ENCODE peak calls at places on chromosomes 7 and 10, in six cellular contexts. J, H, A, Z, G and D are unnamed samples.
A peak's percentile ranks its signal among the peaks of the same experiment; 100 is the strongest.

GRCh38 chr10:77975086-77975666 is 48.6 kb upstream of the DLG5 start:
- DNase-seq in J (no peak), H (no peak), A (no peak), Z (no peak), G (no peak), D (no peak)

GRCh38 chr7:826230-826905 is 5.9 kb upstream of the SUN1 start:
- DNase-seq in J (peak; percentile 54), H (no peak), A (no peak), Z (no peak), G (no peak), D (no peak)

GRCh38 chr7:133704436-133704835 is 422.7 kb upstream of the LRGUK start:
- DNase-seq in J (no peak), H (no peak), A (no peak), Z (no peak), G (no peak), D (no peak)

GRCh38 chr10:12334186-12334530 is 15.2 kb upstream of the CAMK1D start:
- DNase-seq in J (no peak), H (no peak), A (no peak), Z (no peak), G (no peak), D (no peak)

GRCh38 chr10:98367626-98368451 is 47.1 kb downstream of the PYROXD2 start:
- DNase-seq in J (no peak), H (no peak), A (no peak), Z (no peak), G (no peak), D (no peak)

GRCh38 chr10:22002531-22003110 is 909 bp downstream of the DNAJC1 start:
- DNase-seq in J (no peak), H (no peak), A (no peak), Z (peak; percentile 45), G (peak; percentile 57), D (no peak)

GRCh38 chr7:121107923-121108498 is 119.5 kb downstream of the CPED1 start:
- DNase-seq in J (no peak), H (no peak), A (no peak), Z (no peak), G (peak; percentile 56), D (no peak)

GRCh38 chr7:80165177-80165576 is 30.5 kb downstream of the GNAI1 start:
- DNase-seq in J (no peak), H (no peak), A (no peak), Z (no peak), G (no peak), D (no peak)

GRCh38 chr10:23412223-23412622 is 26.7 kb upstream of the OTUD1 start:
- DNase-seq in J (no peak), H (no peak), A (no peak), Z (no peak), G (no peak), D (no peak)

GRCh38 chr7:136533732-136534131 is 334.7 kb upstream of the CHRM2 start:
- DNase-seq in J (peak; percentile 69), H (no peak), A (no peak), Z (no peak), G (no peak), D (no peak)

GRCh38 chr7:124029789-124030188 is 3.1 kb downstream of the TMEM229A start:
- DNase-seq in J (no peak), H (no peak), A (no peak), Z (no peak), G (no peak), D (no peak)

GRCh38 chr10:102616071-102616770 is 28.1 kb upstream of the TRIM8 start:
- DNase-seq in J (peak; percentile 54), H (no peak), A (no peak), Z (no peak), G (no peak), D (no peak)

GRCh38 chr7:135095450-135095849 is 52.4 kb upstream of the TMEM140 start:
- DNase-seq in J (no peak), H (no peak), A (no peak), Z (no peak), G (no peak), D (no peak)

GRCh38 chr10:71985542-71986250 is 21.5 kb downstream of the CHST3 start:
- DNase-seq in J (no peak), H (no peak), A (peak; percentile 85), Z (no peak), G (no peak), D (no peak)

GRCh38 chr10:104780946-104781345 is 139.9 kb downstream of the SORCS3 start:
- DNase-seq in J (no peak), H (no peak), A (no peak), Z (no peak), G (no peak), D (no peak)

GRCh38 chr10:119412831-119413737 is 129.4 kb downstream of the RGS10 start:
- DNase-seq in J (peak; percentile 75), H (no peak), A (no peak), Z (no peak), G (no peak), D (no peak)

GRCh38 chr10:11853468-11853867 is 30.3 kb downstream of the PROSER2 start:
- DNase-seq in J (peak; percentile 78), H (no peak), A (no peak), Z (no peak), G (no peak), D (no peak)

GRCh38 chr7:19928247-19928646 is 154.8 kb upstream of the TMEM196 start:
- DNase-seq in J (no peak), H (no peak), A (no peak), Z (no peak), G (no peak), D (no peak)

GRCh38 chr10:42875792-42876191 is 93.2 kb downstream of the BMS1 start:
- DNase-seq in J (peak; percentile 55), H (no peak), A (no peak), Z (no peak), G (no peak), D (no peak)

GRCh38 chr10:53786236-53786635 is 1013.7 kb upstream of the MBL2 start:
- DNase-seq in J (peak; percentile 76), H (no peak), A (no peak), Z (no peak), G (no peak), D (no peak)

GRCh38 chr7:127655720-127656119 is 3.7 kb downstream of the SND1 start:
- DNase-seq in J (no peak), H (no peak), A (no peak), Z (no peak), G (no peak), D (no peak)

GRCh38 chr10:72802291-72803118 is 91.0 kb upstream of the OIT3 start:
- DNase-seq in J (no peak), H (no peak), A (no peak), Z (no peak), G (no peak), D (no peak)

GRCh38 chr10:8543361-8544056 is 489.0 kb downstream of the GATA3 start:
- DNase-seq in J (no peak), H (no peak), A (no peak), Z (no peak), G (no peak), D (peak; percentile 56)

GRCh38 chr10:60473557-60473956 is 83.9 kb upstream of the ANK3 start:
- DNase-seq in J (no peak), H (no peak), A (no peak), Z (no peak), G (no peak), D (no peak)

GRCh38 chr10:95864906-95865813 is 42.6 kb upstream of the CC2D2B start:
- DNase-seq in J (peak; percentile 79), H (no peak), A (no peak), Z (peak; percentile 24), G (peak; percentile 41), D (peak; percentile 22)

GRCh38 chr10:42755028-42755451 is 27.6 kb upstream of the BMS1 start:
- DNase-seq in J (peak; percentile 76), H (no peak), A (no peak), Z (no peak), G (no peak), D (no peak)

GRCh38 chr10:80429521-80429966 is 21.2 kb downstream of the PRXL2A start:
- DNase-seq in J (no peak), H (no peak), A (no peak), Z (no peak), G (no peak), D (peak; percentile 88)

GRCh38 chr7:137874390-137874789 is 27.6 kb upstream of the DGKI start:
- DNase-seq in J (no peak), H (no peak), A (no peak), Z (no peak), G (no peak), D (no peak)

GRCh38 chr10:87750001-87750651 is 67.9 kb downstream of the ATAD1 start:
- DNase-seq in J (no peak), H (no peak), A (no peak), Z (no peak), G (no peak), D (no peak)

GRCh38 chr10:94092848-94093247 is 99.1 kb downstream of the PLCE1 start:
- DNase-seq in J (no peak), H (no peak), A (no peak), Z (no peak), G (no peak), D (no peak)

GRCh38 chr7:11193888-11194287 is 220.2 kb downstream of the PHF14 start:
- DNase-seq in J (no peak), H (no peak), A (no peak), Z (no peak), G (no peak), D (no peak)

GRCh38 chr7:39661960-39662359 is 38.6 kb downstream of the RALA start:
- DNase-seq in J (no peak), H (no peak), A (no peak), Z (no peak), G (no peak), D (no peak)
- H3K4me3 ChIP-seq in J (no peak overlapping the region), H (no peak overlapping the region), A (no peak overlapping the region), Z (no peak overlapping the region), G (no peak overlapping the region), D (no peak overlapping the region)

GRCh38 chr7:47576031-47576908 is 5.6 kb downstream of the TNS3 start:
- DNase-seq in J (peak; percentile 72), H (no peak), A (peak; percentile 83), Z (no peak), G (no peak), D (peak; percentile 63)
- H3K4me3 ChIP-seq in J (no peak overlapping the region), H (peak overlapping the region; percentile 21), A (peak overlapping the region; percentile 56), Z (no peak overlapping the region), G (no peak overlapping the region), D (no peak overlapping the region)

GRCh38 chr10:131068760-131069159 is 242.8 kb downstream of the TCERG1L start:
- DNase-seq in J (no peak), H (no peak), A (no peak), Z (no peak), G (no peak), D (no peak)
- H3K4me3 ChIP-seq in J (no peak overlapping the region), H (no peak overlapping the region), A (no peak overlapping the region), Z (no peak overlapping the region), G (no peak overlapping the region), D (no peak overlapping the region)

DNA sequence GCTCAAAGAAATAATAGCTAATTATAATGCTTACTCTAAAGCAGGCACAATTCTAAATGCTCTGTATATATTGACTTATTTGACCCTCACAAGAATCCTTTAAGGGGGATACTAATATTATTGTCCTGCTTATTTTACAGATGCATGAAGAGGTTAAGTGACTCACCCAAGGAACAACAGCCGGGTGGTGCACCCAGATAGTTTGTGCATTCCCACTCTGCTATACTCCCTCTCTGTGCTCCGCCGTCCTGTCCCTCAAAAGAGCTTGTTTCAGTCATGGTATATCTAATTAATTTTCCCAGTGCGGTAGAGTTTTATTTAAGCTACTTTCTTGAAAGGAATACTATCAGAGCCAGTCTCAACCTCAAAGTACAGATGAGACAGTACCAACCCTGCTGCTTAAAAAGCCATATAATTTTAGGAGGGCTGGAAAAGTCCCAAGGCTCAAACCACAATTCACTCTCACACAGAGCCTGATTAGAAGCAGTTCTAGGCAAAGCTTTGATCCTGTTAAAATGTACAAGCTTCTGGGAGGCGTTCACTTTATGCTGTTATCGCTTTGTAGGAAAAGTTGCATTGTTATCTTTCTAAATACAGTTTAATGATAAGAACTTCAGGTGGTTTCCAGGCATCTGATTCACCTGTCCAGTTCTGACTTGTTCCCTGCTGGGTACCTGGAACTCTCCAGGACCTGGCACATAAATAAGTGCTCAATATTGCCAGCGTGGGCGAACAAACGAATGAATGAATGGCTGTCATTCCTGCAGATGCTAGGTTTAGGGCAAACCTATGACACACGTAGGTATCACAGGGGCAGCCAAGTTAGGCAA is 261.5 kb upstream of the KLF14 start:
- DNase-seq in J (no peak), H (no peak), A (no peak), Z (no peak), G (no peak), D (no peak)
- H3K4me3 ChIP-seq in J (no peak overlapping the region), H (peak overlapping the region; percentile 1), A (peak overlapping the region; percentile 41), Z (no peak overlapping the region), G (no peak overlapping the region), D (no peak overlapping the region)